ENCODE peak calls at places on chromosomes 7 and 10, in eight cellular contexts. J is left ventricle myocardium inferior, S is thoracic aorta, I is psoas muscle, Y is A549, B is iPS DF 6.9, A is substantia nigra, Z is neuronal stem cell. R is an unnamed sample.

GRCh38 chr7:22137466-22137865 is 191.8 kb upstream of the CDCA7L start:
- DNase-seq in Y (no peak), I (no peak), S (no peak), Z (no peak), J (no peak), A (no peak), B (no peak), R (no peak)

GRCh38 chr10:99523251-99523773 is 9.4 kb upstream of the NKX2-3 start:
- DNase-seq in Y (no peak), I (no peak), Z (no peak), J (no peak), A (no peak), B (no peak), S (no peak), R (no peak)

GRCh38 chr7:25565949-25566348 is 337.7 kb upstream of the NPVF start:
- DNase-seq in A (peak), S (no peak), B (no peak), J (no peak), Z (peak), I (peak), Y (peak), R (peak)

GRCh38 chr7:158461824-158462223 is 125.8 kb downstream of the PTPRN2 start:
- DNase-seq in Y (no peak), I (no peak), Z (no peak), S (no peak), A (no peak), B (no peak), J (no peak), R (no peak)

GRCh38 chr7:93165447-93165846 is 17.3 kb upstream of the SAMD9L start:
- DNase-seq in J (no peak), Z (no peak), I (no peak), Y (no peak), A (no peak), B (no peak), S (no peak), R (no peak)

GRCh38 chr10:43057231-43057711 is 19.6 kb upstream of the RET start:
- DNase-seq in A (no peak), Z (no peak), S (no peak), I (peak), Y (no peak), B (no peak), J (peak), R (no peak)

GRCh38 chr7:104979167-104979841 is 34.7 kb upstream of the KMT2E start:
- DNase-seq in Y (no peak), B (peak), I (peak), S (no peak), J (no peak), A (no peak), Z (peak), R (no peak)

GRCh38 chr10:60363187-60363586 is 26.5 kb downstream of the ANK3 start:
- DNase-seq in Z (no peak), A (no peak), J (no peak), I (no peak), B (no peak), S (no peak), Y (no peak), R (no peak)

GRCh38 chr7:105345003-105345402 is 43.7 kb downstream of the SRPK2 start:
- DNase-seq in J (no peak), A (no peak), S (no peak), Z (no peak), I (no peak), Y (no peak), B (no peak), R (no peak)

GRCh38 chr10:72953687-72954086 is 919 bp downstream of the PLA2G12B start:
- DNase-seq in B (no peak), Y (no peak), I (no peak), J (no peak), A (no peak), Z (peak), S (no peak), R (no peak)

GRCh38 chr10:88897019-88897853 is 17.2 kb downstream of the STAMBPL1 start:
- DNase-seq in B (no peak), S (no peak), Y (peak), Z (no peak), I (no peak), J (no peak), A (no peak), R (no peak)

GRCh38 chr10:15433850-15434537 is 62.9 kb upstream of the FAM171A1 start:
- DNase-seq in B (peak), Y (peak), Z (peak), I (no peak), S (no peak), J (no peak), A (no peak), R (no peak)

GRCh38 chr7:106425017-106425719 is 140.4 kb upstream of the NAMPT start:
- DNase-seq in B (no peak), A (no peak), Y (peak), S (peak), I (peak), J (peak), Z (no peak), R (peak)

GRCh38 chr7:66837007-66837406 is 84.0 kb upstream of the TMEM248 start:
- DNase-seq in A (no peak), I (no peak), Y (peak), Z (no peak), B (peak), S (no peak), J (no peak), R (no peak)

GRCh38 chr10:75165684-75166622 is 44.6 kb upstream of the VDAC2 start:
- DNase-seq in J (no peak), A (no peak), S (no peak), Y (no peak), I (no peak), B (no peak), Z (no peak), R (no peak)

GRCh38 chr7:135981958-135982646 is 4.9 kb upstream of the MTPN start:
- DNase-seq in Z (no peak), B (no peak), S (no peak), J (no peak), A (no peak), Y (no peak), I (no peak), R (no peak)

GRCh38 chr7:65269150-65269856 is 104.4 kb upstream of the ZNF92 start:
- DNase-seq in J (no peak), I (no peak), S (no peak), Y (peak), B (peak), A (no peak), Z (peak), R (no peak)

GRCh38 chr10:8150401-8150905 is 96.0 kb downstream of the GATA3 start:
- DNase-seq in Y (no peak), A (no peak), Z (no peak), J (no peak), B (no peak), I (no peak), S (no peak), R (no peak)

GRCh38 chr10:109968954-109969644 is 38.7 kb upstream of the ADD3 start:
- DNase-seq in S (no peak), I (no peak), B (no peak), A (no peak), J (no peak), Y (no peak), Z (no peak), R (peak)

GRCh38 chr10:117197189-117197588 is at the start of gene KCNK18:
- DNase-seq in Y (no peak), I (no peak), S (no peak), B (no peak), J (no peak), A (no peak), Z (no peak), R (no peak)

GRCh38 chr10:22891797-22892196 is 36.1 kb upstream of the ARMC3 start:
- DNase-seq in S (no peak), J (no peak), B (no peak), Y (no peak), I (no peak), Z (no peak), A (no peak), R (no peak)

GRCh38 chr10:76353124-76353851 is 921.9 kb downstream of the LRMDA start:
- DNase-seq in A (no peak), B (no peak), I (no peak), Z (no peak), J (no peak), Y (no peak), S (no peak), R (no peak)

GRCh38 chr10:71975087-71975890 is 11.1 kb downstream of the CHST3 start:
- DNase-seq in A (peak), Y (no peak), B (no peak), S (peak), I (peak), Z (no peak), J (peak), R (peak)

GRCh38 chr7:130869918-130870317 is 135.9 kb upstream of the KLF14 start:
- DNase-seq in Z (no peak), I (no peak), S (no peak), B (no peak), Y (no peak), J (no peak), A (no peak), R (no peak)

GRCh38 chr7:6443372-6443941 is 4.3 kb downstream of the DAGLB start:
- DNase-seq in B (no peak), A (no peak), Y (peak), I (no peak), Z (no peak), S (no peak), J (no peak), R (no peak)

GRCh38 chr10:104415526-104416165 is 62.0 kb downstream of the CFAP58 start:
- DNase-seq in I (no peak), Y (no peak), A (no peak), B (no peak), Z (no peak), J (no peak), S (no peak), R (no peak)

GRCh38 chr10:76324283-76324682 is 892.9 kb downstream of the LRMDA start:
- DNase-seq in J (peak), S (no peak), B (no peak), A (no peak), Z (no peak), I (peak), Y (no peak), R (no peak)

GRCh38 chr7:3862774-3863173 is 561.7 kb downstream of the SDK1 start:
- DNase-seq in Z (no peak), S (no peak), I (no peak), J (no peak), A (no peak), Y (no peak), B (no peak), R (no peak)

GRCh38 chr7:48168159-48168558 is 3.1 kb upstream of the ABCA13 start:
- DNase-seq in J (no peak), Z (no peak), Y (peak), A (no peak), I (no peak), B (no peak), S (no peak), R (no peak)

GRCh38 chr10:85524001-85524400 is 842.6 kb downstream of the GRID1 start:
- DNase-seq in J (no peak), B (no peak), I (no peak), S (no peak), Z (no peak), A (no peak), Y (no peak), R (no peak)

GRCh38 chr10:14774214-14774580 is 500 bp downstream of the FAM107B start:
- DNase-seq in Y (no peak), J (no peak), B (no peak), Z (no peak), I (no peak), A (no peak), S (no peak), R (no peak)

GRCh38 chr7:117021366-117021765 is 68.1 kb downstream of the ST7 start:
- DNase-seq in Y (no peak), S (no peak), Z (no peak), J (no peak), B (no peak), I (no peak), A (no peak), R (no peak)

GRCh38 chr10:11331178-11331577 is 280.3 kb downstream of the USP6NL start:
- DNase-seq in J (no peak), I (no peak), B (no peak), Z (no peak), S (no peak), Y (no peak), A (no peak), R (no peak)
- H3K27ac ChIP-seq in J (peak), I (no peak), B (no peak), Z (no peak), S (peak), Y (no peak), A (no peak), R (no peak)

DNA sequence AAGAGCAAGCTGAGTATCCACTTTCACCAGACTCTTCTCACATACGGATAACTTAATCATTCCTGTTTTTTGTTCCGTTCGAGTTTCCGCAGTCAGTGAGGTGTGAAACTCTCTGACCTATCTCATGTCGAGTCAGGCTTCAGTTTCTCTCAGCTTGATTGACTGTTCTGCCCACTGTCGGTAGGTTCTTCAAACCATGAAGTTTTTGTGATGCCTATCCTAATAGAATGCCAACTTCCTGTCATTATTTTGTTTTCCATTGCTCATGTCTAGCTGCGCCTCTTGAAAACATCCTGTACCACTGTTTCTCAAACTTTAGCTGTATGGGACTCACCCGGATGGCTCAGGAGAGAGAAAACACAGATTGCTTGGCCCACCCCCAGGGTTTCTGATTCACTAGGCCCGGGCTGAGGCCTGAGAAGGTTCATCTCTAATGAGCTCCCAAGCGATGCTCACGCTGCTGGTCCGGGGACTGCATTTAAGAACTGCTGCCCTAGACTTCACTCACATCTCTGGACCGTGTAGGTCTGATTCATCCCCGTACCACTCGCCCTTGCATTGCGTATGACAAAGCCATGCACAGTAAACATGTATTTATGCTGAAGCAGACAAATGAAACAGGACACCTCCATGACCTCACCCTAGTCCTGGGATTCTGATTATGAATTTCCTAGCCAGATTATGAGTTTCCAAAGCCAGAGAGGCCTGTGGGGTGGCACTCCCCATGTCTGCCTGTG is 208.4 kb upstream of the AGK start:
- DNase-seq in I (no peak), S (no peak), Z (no peak), B (no peak), J (no peak), Y (no peak), A (no peak), R (no peak)
- H3K27ac ChIP-seq in I (no peak), S (no peak), Z (no peak), B (no peak), J (no peak), Y (no peak), A (no peak), R (no peak)

GRCh38 chr7:142313528-142313927 is 55.7 kb upstream of the PRSS58 start:
- DNase-seq in J (no peak), Z (no peak), Y (no peak), A (no peak), B (no peak), I (no peak), S (no peak), R (no peak)
- H3K27ac ChIP-seq in J (no peak), Z (no peak), Y (no peak), A (no peak), B (no peak), I (no peak), S (no peak), R (no peak)

GRCh38 chr10:79904671-79905321 is 44.1 kb downstream of the SFTPD start:
- DNase-seq in Y (peak), B (no peak), A (no peak), S (no peak), I (peak), Z (peak), J (peak), R (peak)
- H3K27ac ChIP-seq in Y (no peak), B (no peak), A (no peak), S (peak), I (peak), Z (no peak), J (peak), R (peak)

DNA sequence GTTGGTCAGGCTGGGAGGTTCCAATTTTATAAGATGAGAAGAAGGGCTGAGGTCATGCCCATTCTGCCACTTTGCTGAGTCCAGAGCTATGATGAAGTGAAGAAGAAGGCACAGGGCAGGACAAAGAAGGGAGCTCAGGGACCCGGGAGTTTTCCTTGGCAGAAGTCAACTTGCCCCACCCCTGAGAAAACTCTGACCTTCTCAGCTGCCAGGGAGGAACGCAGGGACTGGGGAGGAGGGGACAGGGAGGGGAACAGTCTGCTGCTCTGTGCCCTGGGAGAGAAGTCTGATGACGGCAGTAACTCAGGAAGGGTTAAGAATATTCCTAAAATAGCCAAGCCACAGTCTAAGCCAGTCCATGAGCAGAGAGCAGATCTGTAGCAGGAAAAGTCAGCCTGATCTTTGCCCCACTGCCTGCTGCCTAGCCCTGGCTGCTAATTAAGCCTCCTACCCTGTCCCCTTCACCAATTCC is 11.7 kb downstream of the ADIRF start:
- DNase-seq in A (no peak), S (no peak), I (no peak), J (peak), Z (no peak), B (no peak), Y (peak), R (no peak)
- H3K27ac ChIP-seq in A (no peak), S (peak), I (peak), J (peak), Z (no peak), B (no peak), Y (peak), R (no peak)

GRCh38 chr10:32386623-32387022 is 39.7 kb upstream of the EPC1 start:
- DNase-seq in J (no peak), Y (no peak), B (no peak), S (no peak), A (no peak), Z (no peak), I (no peak), R (no peak)
- H3K27ac ChIP-seq in J (no peak), Y (no peak), B (no peak), S (no peak), A (no peak), Z (no peak), I (peak), R (no peak)

GRCh38 chr7:134589491-134589941 is 40.6 kb downstream of the AKR1B15 start:
- DNase-seq in A (no peak), Z (no peak), B (no peak), I (no peak), J (no peak), Y (no peak), S (no peak), R (no peak)

GRCh38 chr7:134594877-134595276 is 46.0 kb downstream of the AKR1B15 start:
- DNase-seq in Z (no peak), Y (no peak), A (no peak), I (no peak), J (no peak), B (no peak), S (no peak), R (no peak)

GRCh38 chr7:134599371-134599770 is 47.3 kb upstream of the BPGM start:
- DNase-seq in Z (no peak), Y (no peak), B (no peak), S (no peak), A (peak), J (no peak), I (no peak), R (no peak)

DNA sequence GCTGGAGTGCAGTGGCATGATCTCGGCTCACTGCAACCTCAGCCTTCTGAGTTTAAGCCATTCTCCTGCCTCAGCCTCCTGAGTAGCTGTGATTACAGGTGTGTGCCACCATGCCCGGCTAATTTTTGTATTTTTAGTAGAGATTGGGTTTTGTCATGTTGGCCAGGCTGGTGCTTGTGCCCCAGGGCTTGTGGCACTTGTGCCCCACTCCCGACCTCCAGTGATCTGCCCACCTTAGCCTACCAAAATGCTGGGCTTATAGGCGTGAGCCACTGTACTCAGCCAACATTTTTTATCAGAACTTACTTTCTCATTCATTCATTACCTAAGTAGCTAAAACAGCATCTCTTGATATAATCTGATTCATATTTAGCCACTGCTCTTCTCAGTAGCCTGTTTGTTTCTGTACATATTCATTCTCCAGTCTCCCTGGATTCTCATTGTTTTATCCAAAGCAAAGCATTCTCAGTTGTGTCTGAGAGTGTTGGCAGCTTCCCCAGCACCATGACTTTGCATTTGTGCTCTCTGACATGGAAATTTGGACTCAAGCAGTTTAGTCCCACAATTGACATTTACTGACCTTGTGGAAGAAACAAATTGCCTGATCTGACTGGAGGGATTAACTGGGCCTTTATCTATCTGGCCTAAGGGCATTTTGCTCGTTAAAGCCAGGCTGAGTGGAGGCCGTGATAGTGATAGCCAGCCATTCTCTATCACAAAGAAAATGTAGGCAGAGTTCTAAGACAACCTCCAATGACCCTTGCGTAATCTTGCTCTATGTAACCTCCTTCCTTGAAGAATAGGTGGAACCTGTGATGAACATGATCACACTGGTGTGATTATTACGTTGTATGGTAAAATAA is 44.9 kb downstream of the AKR1B15 start:
- DNase-seq in Z (no peak), Y (peak), S (peak), J (peak), A (peak), I (peak), B (no peak), R (no peak)
- H3K27ac ChIP-seq in Z (no peak), Y (peak), S (peak), J (peak), A (peak), I (peak), B (no peak), R (no peak)

DNA sequence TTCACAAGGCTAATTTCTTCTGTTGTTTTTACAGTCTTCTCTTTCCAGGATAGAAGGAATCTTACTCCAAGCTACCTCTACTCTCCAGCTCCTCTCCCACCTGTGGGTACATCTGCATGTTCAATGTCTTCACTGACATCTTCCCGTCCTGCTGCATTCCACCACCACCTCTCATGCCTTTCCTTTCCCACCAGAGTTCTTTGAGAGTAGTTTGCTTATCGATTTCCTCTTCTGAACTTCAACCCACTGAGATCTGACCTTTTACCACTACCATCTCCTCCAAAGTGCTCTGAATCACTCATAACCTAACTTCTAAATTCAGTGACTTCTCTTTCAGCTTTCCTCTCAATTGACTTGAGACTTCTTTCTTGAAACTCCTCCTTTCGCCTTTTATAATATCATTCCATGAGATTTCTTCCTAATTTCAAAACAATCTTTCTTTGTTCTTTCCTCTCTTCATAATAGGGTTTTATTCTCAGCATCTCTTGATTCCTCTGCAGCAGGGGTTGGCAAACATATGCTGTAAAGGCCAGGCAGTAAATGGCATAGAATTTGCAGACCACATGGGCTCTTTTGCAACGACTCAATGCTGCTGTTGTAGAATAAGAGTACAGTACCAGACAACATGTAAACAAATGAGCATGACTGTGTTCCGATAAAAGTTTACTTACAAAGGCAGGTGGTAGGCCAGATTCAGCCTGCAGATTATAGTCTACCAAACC is 22.1 kb downstream of the ACSL5 start:
- DNase-seq in A (no peak), I (no peak), Z (no peak), B (no peak), J (no peak), Y (no peak), S (no peak), R (no peak)
- H3K27ac ChIP-seq in A (no peak), I (no peak), Z (no peak), B (no peak), J (no peak), Y (no peak), S (no peak), R (no peak)

R was measured in pancreas.